ENCODE peak calls at places on chromosome 9, in nine cellular contexts. One of them, this sample, is unnamed.

GRCh38 chr9:23254404-23255184 is 571.4 kb downstream of the ELAVL2 start:
- DNase-seq in CD8-positive, alpha-beta T cell: no peak
- DNase-seq in IMR-90: no peak
- DNase-seq in HL-60: no peak
- DNase-seq in heart right ventricle: no peak
- DNase-seq in left ventricle myocardium inferior: no peak
- DNase-seq in HepG2: no peak
- DNase-seq in AG04449: no peak
- DNase-seq in astrocyte: no peak
- DNase-seq in this sample: no peak

GRCh38 chr9:110213413-110214044 is 5.6 kb upstream of the C9orf152 start:
- DNase-seq in CD8-positive, alpha-beta T cell: no peak
- DNase-seq in IMR-90: no peak
- DNase-seq in HL-60: no peak
- DNase-seq in heart right ventricle: no peak
- DNase-seq in left ventricle myocardium inferior: no peak
- DNase-seq in HepG2: peak
- DNase-seq in AG04449: no peak
- DNase-seq in astrocyte: no peak
- DNase-seq in this sample: no peak

GRCh38 chr9:69376651-69377050 is 51.6 kb downstream of the ENTREP1 start:
- DNase-seq in CD8-positive, alpha-beta T cell: no peak
- DNase-seq in IMR-90: peak
- DNase-seq in HL-60: no peak
- DNase-seq in heart right ventricle: no peak
- DNase-seq in left ventricle myocardium inferior: no peak
- DNase-seq in HepG2: no peak
- DNase-seq in AG04449: peak
- DNase-seq in astrocyte: peak
- DNase-seq in this sample: no peak

GRCh38 chr9:76365028-76365427 is 29.2 kb downstream of the RFK start:
- DNase-seq in CD8-positive, alpha-beta T cell: no peak
- DNase-seq in IMR-90: peak
- DNase-seq in HL-60: no peak
- DNase-seq in heart right ventricle: no peak
- DNase-seq in left ventricle myocardium inferior: no peak
- DNase-seq in HepG2: peak
- DNase-seq in AG04449: no peak
- DNase-seq in astrocyte: peak
- DNase-seq in this sample: no peak

GRCh38 chr9:90307177-90307833 is 335.3 kb downstream of the DIRAS2 start:
- DNase-seq in CD8-positive, alpha-beta T cell: no peak
- DNase-seq in IMR-90: no peak
- DNase-seq in HL-60: no peak
- DNase-seq in heart right ventricle: no peak
- DNase-seq in left ventricle myocardium inferior: no peak
- DNase-seq in HepG2: no peak
- DNase-seq in AG04449: no peak
- DNase-seq in astrocyte: peak
- DNase-seq in this sample: no peak

GRCh38 chr9:107173422-107174180 is 109.5 kb upstream of the RAD23B start:
- DNase-seq in CD8-positive, alpha-beta T cell: no peak
- DNase-seq in IMR-90: no peak
- DNase-seq in HL-60: no peak
- DNase-seq in heart right ventricle: no peak
- DNase-seq in left ventricle myocardium inferior: no peak
- DNase-seq in HepG2: no peak
- DNase-seq in AG04449: no peak
- DNase-seq in astrocyte: no peak
- DNase-seq in this sample: no peak

GRCh38 chr9:121297414-121297813 is 29.5 kb downstream of the GSN start:
- DNase-seq in CD8-positive, alpha-beta T cell: no peak
- DNase-seq in IMR-90: no peak
- DNase-seq in HL-60: peak
- DNase-seq in heart right ventricle: no peak
- DNase-seq in left ventricle myocardium inferior: no peak
- DNase-seq in HepG2: no peak
- DNase-seq in AG04449: no peak
- DNase-seq in astrocyte: no peak
- DNase-seq in this sample: no peak

GRCh38 chr9:131423171-131423581 is 29.3 kb downstream of the PRRC2B start:
- DNase-seq in CD8-positive, alpha-beta T cell: peak
- DNase-seq in IMR-90: peak
- DNase-seq in HL-60: no peak
- DNase-seq in heart right ventricle: peak
- DNase-seq in left ventricle myocardium inferior: peak
- DNase-seq in HepG2: no peak
- DNase-seq in AG04449: peak
- DNase-seq in astrocyte: peak
- DNase-seq in this sample: peak

GRCh38 chr9:34590376-34591090 is 1.0 kb upstream of the CNTFR start:
- DNase-seq in CD8-positive, alpha-beta T cell: no peak
- DNase-seq in IMR-90: no peak
- DNase-seq in HL-60: no peak
- DNase-seq in heart right ventricle: no peak
- DNase-seq in left ventricle myocardium inferior: no peak
- DNase-seq in HepG2: no peak
- DNase-seq in AG04449: no peak
- DNase-seq in astrocyte: no peak
- DNase-seq in this sample: no peak

GRCh38 chr9:81250606-81251005 is 438.7 kb downstream of the TLE1 start:
- DNase-seq in CD8-positive, alpha-beta T cell: no peak
- DNase-seq in IMR-90: no peak
- DNase-seq in HL-60: no peak
- DNase-seq in heart right ventricle: no peak
- DNase-seq in left ventricle myocardium inferior: no peak
- DNase-seq in HepG2: no peak
- DNase-seq in AG04449: no peak
- DNase-seq in astrocyte: no peak
- DNase-seq in this sample: no peak

GRCh38 chr9:17669206-17669605 is 90.3 kb downstream of the SH3GL2 start:
- DNase-seq in CD8-positive, alpha-beta T cell: no peak
- DNase-seq in IMR-90: no peak
- DNase-seq in HL-60: no peak
- DNase-seq in heart right ventricle: no peak
- DNase-seq in left ventricle myocardium inferior: no peak
- DNase-seq in HepG2: no peak
- DNase-seq in AG04449: no peak
- DNase-seq in astrocyte: no peak
- DNase-seq in this sample: no peak

GRCh38 chr9:113657765-113658564 is 194.4 kb downstream of the RGS3 start:
- DNase-seq in CD8-positive, alpha-beta T cell: peak
- DNase-seq in IMR-90: peak
- DNase-seq in HL-60: peak
- DNase-seq in heart right ventricle: peak
- DNase-seq in left ventricle myocardium inferior: peak
- DNase-seq in HepG2: peak
- DNase-seq in AG04449: no peak
- DNase-seq in astrocyte: peak
- DNase-seq in this sample: peak

GRCh38 chr9:71740199-71740598 is 28.1 kb downstream of the CEMIP2 start:
- DNase-seq in CD8-positive, alpha-beta T cell: no peak
- DNase-seq in IMR-90: no peak
- DNase-seq in HL-60: no peak
- DNase-seq in heart right ventricle: no peak
- DNase-seq in left ventricle myocardium inferior: no peak
- DNase-seq in HepG2: no peak
- DNase-seq in AG04449: no peak
- DNase-seq in astrocyte: no peak
- DNase-seq in this sample: no peak

GRCh38 chr9:18275313-18275990 is 198.5 kb upstream of the ADAMTSL1 start:
- DNase-seq in CD8-positive, alpha-beta T cell: no peak
- DNase-seq in IMR-90: no peak
- DNase-seq in HL-60: no peak
- DNase-seq in heart right ventricle: no peak
- DNase-seq in left ventricle myocardium inferior: no peak
- DNase-seq in HepG2: no peak
- DNase-seq in AG04449: no peak
- DNase-seq in astrocyte: no peak
- DNase-seq in this sample: no peak

GRCh38 chr9:91786132-91786896 is 163.7 kb downstream of the ROR2 start:
- DNase-seq in CD8-positive, alpha-beta T cell: no peak
- DNase-seq in IMR-90: no peak
- DNase-seq in HL-60: no peak
- DNase-seq in heart right ventricle: no peak
- DNase-seq in left ventricle myocardium inferior: no peak
- DNase-seq in HepG2: no peak
- DNase-seq in AG04449: no peak
- DNase-seq in astrocyte: no peak
- DNase-seq in this sample: no peak

GRCh38 chr9:33329117-33329563 is 38.8 kb downstream of the NFX1 start:
- DNase-seq in CD8-positive, alpha-beta T cell: no peak
- DNase-seq in IMR-90: peak
- DNase-seq in HL-60: no peak
- DNase-seq in heart right ventricle: peak
- DNase-seq in left ventricle myocardium inferior: no peak
- DNase-seq in HepG2: no peak
- DNase-seq in AG04449: peak
- DNase-seq in astrocyte: peak
- DNase-seq in this sample: no peak

GRCh38 chr9:125852386-125852785 is 105.2 kb downstream of the PBX3 start:
- DNase-seq in CD8-positive, alpha-beta T cell: no peak
- DNase-seq in IMR-90: no peak
- DNase-seq in HL-60: no peak
- DNase-seq in heart right ventricle: no peak
- DNase-seq in left ventricle myocardium inferior: no peak
- DNase-seq in HepG2: peak
- DNase-seq in AG04449: no peak
- DNase-seq in astrocyte: no peak
- DNase-seq in this sample: no peak

GRCh38 chr9:120009856-120010255 is 570.1 kb downstream of the CDK5RAP2 start:
- DNase-seq in CD8-positive, alpha-beta T cell: no peak
- DNase-seq in IMR-90: no peak
- DNase-seq in HL-60: no peak
- DNase-seq in heart right ventricle: no peak
- DNase-seq in left ventricle myocardium inferior: no peak
- DNase-seq in HepG2: no peak
- DNase-seq in AG04449: no peak
- DNase-seq in astrocyte: no peak
- DNase-seq in this sample: no peak
- TF ChIP-seq CTCF in CD8-positive, alpha-beta T cell: no peak
- TF ChIP-seq CTCF in IMR-90: no peak
- TF ChIP-seq CTCF in HL-60: no peak
- TF ChIP-seq CTCF in heart right ventricle: no peak
- TF ChIP-seq CTCF in left ventricle myocardium inferior: no peak
- TF ChIP-seq CTCF in HepG2: no peak
- TF ChIP-seq CTCF in AG04449: no peak
- TF ChIP-seq CTCF in astrocyte: no peak
- TF ChIP-seq CTCF in this sample: no peak

GRCh38 chr9:6584881-6585597 is 60.5 kb downstream of the GLDC start:
- DNase-seq in CD8-positive, alpha-beta T cell: no peak
- DNase-seq in IMR-90: peak
- DNase-seq in HL-60: no peak
- DNase-seq in heart right ventricle: no peak
- DNase-seq in left ventricle myocardium inferior: no peak
- DNase-seq in HepG2: peak
- DNase-seq in AG04449: no peak
- DNase-seq in astrocyte: peak
- DNase-seq in this sample: no peak
- TF ChIP-seq CTCF in CD8-positive, alpha-beta T cell: peak
- TF ChIP-seq CTCF in IMR-90: peak
- TF ChIP-seq CTCF in HL-60: peak
- TF ChIP-seq CTCF in heart right ventricle: peak
- TF ChIP-seq CTCF in left ventricle myocardium inferior: peak
- TF ChIP-seq CTCF in HepG2: peak
- TF ChIP-seq CTCF in AG04449: no peak
- TF ChIP-seq CTCF in astrocyte: peak
- TF ChIP-seq CTCF in this sample: no peak

DNA sequence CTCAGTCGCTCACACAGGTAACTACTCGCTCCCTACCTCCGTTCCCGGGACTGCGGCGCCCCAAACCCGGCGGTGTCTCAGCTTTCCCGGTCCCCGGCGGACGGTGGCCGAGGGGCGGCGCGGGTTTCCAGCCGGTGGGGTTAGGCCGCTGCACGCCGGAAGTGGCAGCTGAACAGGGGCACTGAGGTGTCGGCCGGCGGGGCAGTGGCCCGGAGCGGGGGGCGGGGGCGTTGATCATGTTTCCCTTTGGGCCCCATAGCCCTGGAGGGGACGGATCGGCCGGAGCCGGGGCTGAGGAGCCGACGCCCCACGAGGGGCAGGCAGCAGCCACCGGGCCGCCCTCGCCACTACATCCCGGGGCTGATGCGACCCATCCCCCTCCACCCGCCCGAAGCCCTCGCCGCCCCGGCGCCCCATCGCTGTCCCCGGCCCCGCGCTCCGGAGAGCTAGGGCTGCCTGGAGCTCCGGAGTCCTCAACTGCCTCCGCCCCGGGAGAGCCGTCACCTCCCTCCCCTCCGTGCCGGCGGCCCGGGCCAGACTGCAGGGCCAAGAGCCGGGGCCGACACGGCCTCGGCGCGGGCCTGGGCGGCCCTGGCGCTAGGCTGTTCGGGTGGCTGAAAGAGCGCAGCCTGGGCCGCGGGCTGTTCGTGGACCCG is at the start of gene DCAF10:
- DNase-seq in CD8-positive, alpha-beta T cell: peak
- DNase-seq in IMR-90: peak
- DNase-seq in HL-60: peak
- DNase-seq in heart right ventricle: peak
- DNase-seq in left ventricle myocardium inferior: peak
- DNase-seq in HepG2: peak
- DNase-seq in AG04449: no peak
- DNase-seq in astrocyte: peak
- DNase-seq in this sample: peak
- TF ChIP-seq CTCF in CD8-positive, alpha-beta T cell: no peak
- TF ChIP-seq CTCF in IMR-90: no peak
- TF ChIP-seq CTCF in HL-60: no peak
- TF ChIP-seq CTCF in heart right ventricle: no peak
- TF ChIP-seq CTCF in left ventricle myocardium inferior: no peak
- TF ChIP-seq CTCF in HepG2: peak
- TF ChIP-seq CTCF in AG04449: peak
- TF ChIP-seq CTCF in astrocyte: no peak
- TF ChIP-seq CTCF in this sample: no peak

GRCh38 chr9:4684820-4685219 is 5.5 kb downstream of the CDC37L1 start:
- DNase-seq in CD8-positive, alpha-beta T cell: no peak
- DNase-seq in IMR-90: no peak
- DNase-seq in HL-60: no peak
- DNase-seq in heart right ventricle: no peak
- DNase-seq in left ventricle myocardium inferior: no peak
- DNase-seq in HepG2: no peak
- DNase-seq in AG04449: no peak
- DNase-seq in astrocyte: no peak
- DNase-seq in this sample: no peak
- TF ChIP-seq CTCF in CD8-positive, alpha-beta T cell: no peak
- TF ChIP-seq CTCF in IMR-90: no peak
- TF ChIP-seq CTCF in HL-60: no peak
- TF ChIP-seq CTCF in heart right ventricle: no peak
- TF ChIP-seq CTCF in left ventricle myocardium inferior: no peak
- TF ChIP-seq CTCF in HepG2: no peak
- TF ChIP-seq CTCF in AG04449: no peak
- TF ChIP-seq CTCF in astrocyte: no peak
- TF ChIP-seq CTCF in this sample: no peak

This sample was measured in activated B cell treated with CpG ODN at 0.5 μM for 24 hours.